ENCODE peak calls at places on chromosomes 16 and 17, in five cellular contexts. L, P, W, M and U are unnamed samples.
A peak's percentile ranks its signal among the peaks of the same experiment; 100 is the strongest.

GRCh38 chr16:65038125-65038524 is 83.7 kb downstream of the CDH11 start:
- DNase-seq in L (no peak), W (no peak), M (peak; percentile 72), P (no peak), U (no peak)

GRCh38 chr17:77110006-77110374 is 30.8 kb upstream of the SEC14L1 start:
- DNase-seq in L (no peak), W (no peak), M (peak; percentile 76), P (no peak), U (peak; percentile 67)

GRCh38 chr16:52114414-52114813 is 432.5 kb downstream of the TOX3 start:
- DNase-seq in L (no peak), P (no peak), W (no peak), M (no peak), U (no peak)

GRCh38 chr17:4782652-4783051 is 3.5 kb downstream of the VMO1 start:
- DNase-seq in L (no peak), M (no peak), W (no peak), P (no peak), U (no peak)

GRCh38 chr17:66094727-66095126 is 97.2 kb downstream of the CEP112 start:
- DNase-seq in L (no peak), W (no peak), M (no peak), P (no peak), U (no peak)

GRCh38 chr17:67272312-67273050 is 27.5 kb upstream of the HELZ start:
- DNase-seq in L (no peak), M (peak; percentile 53), W (no peak), P (no peak), U (no peak)

GRCh38 chr16:84547539-84548058 is 43.1 kb upstream of the MEAK7 start:
- DNase-seq in M (peak; percentile 70), W (no peak), L (no peak), P (no peak), U (no peak)

GRCh38 chr16:89920723-89921122 is 2.1 kb downstream of the MC1R start:
- DNase-seq in W (no peak), P (no peak), L (no peak), M (no peak), U (no peak)

GRCh38 chr16:83336630-83337029 is 471.1 kb upstream of the HSBP1 start:
- DNase-seq in P (no peak), M (no peak), L (no peak), W (no peak), U (no peak)

GRCh38 chr16:72877374-72878028 is 170.4 kb downstream of the ZFHX3 start:
- DNase-seq in L (no peak), P (no peak), W (no peak), M (no peak), U (no peak)

GRCh38 chr16:49951568-49952195 is 73.3 kb upstream of the CNEP1R1 start:
- DNase-seq in W (no peak), P (no peak), M (no peak), L (no peak), U (no peak)

GRCh38 chr17:78174870-78175642 is 6.7 kb downstream of the SYNGR2 start:
- DNase-seq in M (peak; percentile 33), P (no peak), L (no peak), W (no peak), U (no peak)

GRCh38 chr17:57644311-57644710 is 100.8 kb downstream of the CCDC182 start:
- DNase-seq in W (no peak), P (no peak), M (no peak), L (no peak), U (no peak)

GRCh38 chr17:57639381-57639780 is 105.7 kb downstream of the CCDC182 start:
- DNase-seq in M (no peak), W (no peak), L (no peak), P (no peak), U (no peak)

GRCh38 chr17:57643062-57643461 is 102.0 kb downstream of the CCDC182 start:
- DNase-seq in L (no peak), P (no peak), W (no peak), M (no peak), U (no peak)

GRCh38 chr17:57640079-57640478 is 105.0 kb downstream of the CCDC182 start:
- DNase-seq in M (no peak), W (no peak), P (no peak), L (no peak), U (no peak)

GRCh38 chr17:57641761-57642160 is 103.3 kb downstream of the CCDC182 start:
- DNase-seq in M (no peak), L (no peak), W (no peak), P (no peak), U (no peak)
- H3K27ac ChIP-seq in M (no peak overlapping the region), L (no peak overlapping the region), W (no peak overlapping the region), P (no peak overlapping the region), U (no peak overlapping the region)

GRCh38 chr17:60091908-60092331 is 13.2 kb upstream of the HEATR6 start:
- DNase-seq in W (no peak), P (no peak), L (no peak), M (no peak), U (no peak)
- H3K27ac ChIP-seq in W (no peak overlapping the region), P (no peak overlapping the region), L (no peak overlapping the region), M (no peak overlapping the region), U (no peak overlapping the region)

DNA sequence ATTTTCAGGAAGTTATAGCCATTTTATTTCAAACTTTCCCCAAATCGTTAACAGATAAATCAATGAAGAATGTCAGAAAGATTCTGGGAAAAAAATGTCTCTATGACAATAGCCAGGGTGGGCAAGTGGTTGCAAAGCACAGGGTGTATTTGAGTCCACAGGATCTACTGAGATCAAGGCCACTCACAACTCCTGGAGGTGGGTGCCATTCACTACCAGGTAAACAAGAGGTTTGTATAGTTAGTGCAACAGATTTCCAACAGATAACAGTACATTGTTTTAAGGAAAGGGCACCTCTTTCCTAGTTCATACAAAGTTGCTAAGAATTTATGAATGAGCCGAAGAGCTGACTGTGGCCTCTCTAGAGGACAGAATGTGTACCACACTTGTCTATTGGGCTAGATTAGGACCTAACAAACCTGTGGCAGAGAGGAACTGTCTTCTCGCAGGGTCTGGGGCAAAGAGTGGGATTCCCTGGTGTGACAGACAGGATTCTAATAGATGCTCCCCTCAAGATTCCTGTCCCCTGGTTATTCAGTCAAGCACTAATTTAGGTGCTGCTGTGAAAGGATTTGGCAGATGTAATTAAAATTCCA is 52.0 kb upstream of the ZNF629 start:
- DNase-seq in P (no peak), W (no peak), L (no peak), M (no peak), U (no peak)
- H3K27ac ChIP-seq in P (no peak overlapping the region), W (no peak overlapping the region), L (no peak overlapping the region), M (no peak overlapping the region), U (no peak overlapping the region)

DNA sequence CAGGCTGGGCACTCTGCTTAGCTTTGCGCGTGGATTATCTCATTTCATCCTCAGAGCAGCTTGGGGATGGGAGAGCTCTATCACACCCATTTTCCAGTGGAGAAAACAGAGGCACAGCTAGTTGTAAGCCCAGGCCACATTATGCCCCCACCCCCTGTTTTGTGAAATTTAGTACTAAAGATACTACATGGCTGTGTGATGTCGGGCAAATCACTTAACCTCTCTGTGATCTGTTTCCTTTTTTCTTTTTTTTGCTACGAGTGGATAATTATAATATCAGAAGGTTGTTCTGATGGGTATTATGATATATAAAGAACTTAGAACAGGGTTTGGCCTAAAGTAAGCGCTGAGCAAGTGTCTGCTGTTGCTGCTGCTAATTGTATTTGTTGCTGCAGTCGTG is 41.6 kb downstream of the ABAT start:
- DNase-seq in P (no peak), W (no peak), M (no peak), L (no peak), U (no peak)
- H3K27ac ChIP-seq in P (no peak overlapping the region), W (no peak overlapping the region), M (no peak overlapping the region), L (no peak overlapping the region), U (no peak overlapping the region)

DNA sequence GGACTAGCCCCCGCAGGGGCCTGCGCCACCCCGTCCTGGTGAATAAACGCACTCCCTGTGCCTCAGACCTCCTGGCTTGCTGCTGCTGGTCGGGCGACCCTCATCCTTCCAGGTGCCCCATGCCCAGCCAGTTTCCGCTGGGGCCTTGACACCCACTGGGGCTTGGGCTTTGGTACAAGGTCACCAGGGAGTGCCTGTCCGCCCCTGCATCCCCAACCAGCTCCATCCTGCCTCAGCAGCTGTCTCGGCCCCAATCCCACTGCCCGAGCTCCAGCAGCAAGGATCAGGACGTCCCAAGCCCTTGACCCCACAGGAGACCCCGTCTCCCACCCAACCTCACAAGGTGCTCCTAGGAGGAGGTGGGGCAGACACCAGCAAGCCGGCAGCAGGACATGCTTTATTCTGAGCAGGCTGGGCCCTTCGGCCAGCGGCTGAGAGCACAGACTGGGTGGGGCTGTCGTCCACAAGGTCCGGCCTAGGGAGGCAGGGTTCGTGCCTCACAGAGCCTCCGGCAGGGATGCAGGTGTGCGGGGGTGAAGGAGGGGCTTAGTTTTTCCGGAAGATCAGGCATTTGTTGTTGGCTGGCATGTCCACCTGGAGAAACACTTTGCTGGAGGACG is 1.9 kb downstream of the METTL26 start:
- DNase-seq in P (no peak), M (no peak), L (peak; percentile 40), W (no peak), U (no peak)
- H3K27ac ChIP-seq in P (no peak overlapping the region), M (no peak overlapping the region), L (no peak overlapping the region), W (no peak overlapping the region), U (no peak overlapping the region)

GRCh38 chr16:12124742-12125141 is 148.2 kb downstream of the SNX29 start:
- DNase-seq in M (no peak), P (no peak), W (no peak), L (no peak), U (no peak)
- H3K27ac ChIP-seq in M (no peak overlapping the region), P (no peak overlapping the region), W (no peak overlapping the region), L (no peak overlapping the region), U (no peak overlapping the region)

GRCh38 chr17:59383893-59384292 is 52.4 kb downstream of the YPEL2 start:
- DNase-seq in L (no peak), P (no peak), W (no peak), M (no peak), U (no peak)

GRCh38 chr17:59381716-59382570 is 50.5 kb downstream of the YPEL2 start:
- DNase-seq in P (peak; percentile 75), L (no peak), W (no peak), M (no peak), U (no peak)

GRCh38 chr17:59378621-59379194 is 47.3 kb downstream of the YPEL2 start:
- DNase-seq in M (no peak), W (no peak), P (no peak), L (no peak), U (peak; percentile 60)

GRCh38 chr17:59377410-59377809 is 46.0 kb downstream of the YPEL2 start:
- DNase-seq in L (no peak), W (no peak), M (no peak), P (no peak), U (no peak)

DNA sequence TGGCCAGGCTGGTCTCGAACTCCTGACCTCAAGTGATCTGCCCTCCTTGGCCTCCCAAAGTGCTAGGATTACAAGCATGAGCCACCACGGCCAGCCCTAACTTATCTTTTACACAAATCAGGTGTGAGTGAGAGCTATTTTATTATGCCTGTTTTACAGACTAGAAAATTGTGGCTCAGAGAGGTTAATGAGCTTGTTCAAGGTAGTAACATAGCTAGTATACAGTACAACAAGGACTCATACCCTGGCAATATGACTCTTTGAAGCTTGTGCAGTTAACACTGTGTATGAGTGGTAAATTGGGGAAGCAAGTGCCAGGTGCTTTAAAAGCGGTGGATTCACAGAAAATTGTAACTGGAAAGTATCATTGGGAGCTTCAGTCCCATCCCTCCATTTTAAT is 49.0 kb downstream of the YPEL2 start:
- DNase-seq in M (no peak), L (no peak), W (no peak), P (no peak), U (no peak)
- H3K27ac ChIP-seq in M (no peak overlapping the region), L (no peak overlapping the region), W (no peak overlapping the region), P (peak overlapping the region; percentile 89), U (peak overlapping the region; percentile 69)